ENCODE peak calls at places on chromosome 9, in four cellular contexts. One of them, this sample, is unnamed.

GRCh38 chr9:4116091-4116581 is 183.7 kb downstream of the GLIS3 start:
- DNase-seq in GM12891: no peak
- DNase-seq in K562: no peak
- DNase-seq in GM12878: no peak
- DNase-seq in this sample: no peak

GRCh38 chr9:5614192-5614591 is 14.7 kb upstream of the RIC1 start:
- DNase-seq in GM12891: no peak
- DNase-seq in K562: no peak
- DNase-seq in GM12878: no peak
- DNase-seq in this sample: no peak

GRCh38 chr9:71036501-71036900 is 84.9 kb downstream of the TRPM3 start:
- DNase-seq in GM12891: no peak
- DNase-seq in K562: no peak
- DNase-seq in GM12878: no peak
- DNase-seq in this sample: no peak

GRCh38 chr9:32264171-32264862 is 120.1 kb upstream of the ACO1 start:
- DNase-seq in GM12891: no peak
- DNase-seq in K562: no peak
- DNase-seq in GM12878: no peak
- DNase-seq in this sample: no peak

GRCh38 chr9:18911714-18912342 is 121.2 kb downstream of the SAXO1 start:
- DNase-seq in GM12891: no peak
- DNase-seq in K562: no peak
- DNase-seq in GM12878: no peak
- DNase-seq in this sample: no peak

GRCh38 chr9:97570899-97571298 is 62.3 kb downstream of the TSTD2 start:
- DNase-seq in GM12891: no peak
- DNase-seq in K562: no peak
- DNase-seq in GM12878: no peak
- DNase-seq in this sample: no peak

GRCh38 chr9:79955300-79955699 is 383.5 kb downstream of the TLE4 start:
- DNase-seq in GM12891: no peak
- DNase-seq in K562: no peak
- DNase-seq in GM12878: no peak
- DNase-seq in this sample: peak

GRCh38 chr9:97398999-97399758 is 12.7 kb upstream of the TDRD7 start:
- DNase-seq in GM12891: peak
- DNase-seq in K562: peak
- DNase-seq in GM12878: no peak
- DNase-seq in this sample: no peak

GRCh38 chr9:14428781-14429230 is 114.9 kb upstream of the NFIB start:
- DNase-seq in GM12891: no peak
- DNase-seq in K562: peak
- DNase-seq in GM12878: no peak
- DNase-seq in this sample: peak

GRCh38 chr9:128555180-128555721 is 2.9 kb downstream of the SPTAN1 start:
- DNase-seq in GM12891: no peak
- DNase-seq in K562: peak
- DNase-seq in GM12878: no peak
- DNase-seq in this sample: no peak

GRCh38 chr9:106731910-106732309 is 131.1 kb upstream of the ZNF462 start:
- DNase-seq in GM12891: no peak
- DNase-seq in K562: no peak
- DNase-seq in GM12878: no peak
- DNase-seq in this sample: no peak

GRCh38 chr9:26142201-26142600 is 464.0 kb upstream of the TUSC1 start:
- DNase-seq in GM12891: no peak
- DNase-seq in K562: no peak
- DNase-seq in GM12878: no peak
- DNase-seq in this sample: no peak

GRCh38 chr9:26747611-26748010 is 145.0 kb downstream of the CAAP1 start:
- DNase-seq in GM12891: no peak
- DNase-seq in K562: no peak
- DNase-seq in GM12878: no peak
- DNase-seq in this sample: no peak

GRCh38 chr9:125558453-125559084 is 148.4 kb downstream of the MAPKAP1 start:
- DNase-seq in GM12891: peak
- DNase-seq in K562: peak
- DNase-seq in GM12878: peak
- DNase-seq in this sample: peak

GRCh38 chr9:133119039-133119438 is 2.0 kb downstream of the RALGDS start:
- DNase-seq in GM12891: no peak
- DNase-seq in K562: no peak
- DNase-seq in GM12878: no peak
- DNase-seq in this sample: no peak
- TF ChIP-seq SPI1 in GM12891: no peak
- TF ChIP-seq SPI1 in K562: no peak
- TF ChIP-seq SPI1 in GM12878: no peak
- TF ChIP-seq SPI1 in this sample: no peak

GRCh38 chr9:127185931-127186781 is 63.7 kb upstream of the ANGPTL2 start:
- DNase-seq in GM12891: no peak
- DNase-seq in K562: no peak
- DNase-seq in GM12878: no peak
- DNase-seq in this sample: no peak
- TF ChIP-seq SPI1 in GM12891: no peak
- TF ChIP-seq SPI1 in K562: no peak
- TF ChIP-seq SPI1 in GM12878: no peak
- TF ChIP-seq SPI1 in this sample: no peak

GRCh38 chr9:133979124-133979920 is 12.8 kb downstream of the VAV2 start:
- DNase-seq in GM12891: peak
- DNase-seq in K562: no peak
- DNase-seq in GM12878: no peak
- DNase-seq in this sample: no peak

GRCh38 chr9:133978226-133979123 is 13.6 kb downstream of the VAV2 start:
- DNase-seq in GM12891: no peak
- DNase-seq in K562: no peak
- DNase-seq in GM12878: no peak
- DNase-seq in this sample: no peak

GRCh38 chr9:133981589-133981957 is 10.6 kb downstream of the VAV2 start:
- DNase-seq in GM12891: no peak
- DNase-seq in K562: no peak
- DNase-seq in GM12878: no peak
- DNase-seq in this sample: no peak

GRCh38 chr9:133980864-133981588 is 11.1 kb downstream of the VAV2 start:
- DNase-seq in GM12891: no peak
- DNase-seq in K562: no peak
- DNase-seq in GM12878: no peak
- DNase-seq in this sample: no peak

DNA sequence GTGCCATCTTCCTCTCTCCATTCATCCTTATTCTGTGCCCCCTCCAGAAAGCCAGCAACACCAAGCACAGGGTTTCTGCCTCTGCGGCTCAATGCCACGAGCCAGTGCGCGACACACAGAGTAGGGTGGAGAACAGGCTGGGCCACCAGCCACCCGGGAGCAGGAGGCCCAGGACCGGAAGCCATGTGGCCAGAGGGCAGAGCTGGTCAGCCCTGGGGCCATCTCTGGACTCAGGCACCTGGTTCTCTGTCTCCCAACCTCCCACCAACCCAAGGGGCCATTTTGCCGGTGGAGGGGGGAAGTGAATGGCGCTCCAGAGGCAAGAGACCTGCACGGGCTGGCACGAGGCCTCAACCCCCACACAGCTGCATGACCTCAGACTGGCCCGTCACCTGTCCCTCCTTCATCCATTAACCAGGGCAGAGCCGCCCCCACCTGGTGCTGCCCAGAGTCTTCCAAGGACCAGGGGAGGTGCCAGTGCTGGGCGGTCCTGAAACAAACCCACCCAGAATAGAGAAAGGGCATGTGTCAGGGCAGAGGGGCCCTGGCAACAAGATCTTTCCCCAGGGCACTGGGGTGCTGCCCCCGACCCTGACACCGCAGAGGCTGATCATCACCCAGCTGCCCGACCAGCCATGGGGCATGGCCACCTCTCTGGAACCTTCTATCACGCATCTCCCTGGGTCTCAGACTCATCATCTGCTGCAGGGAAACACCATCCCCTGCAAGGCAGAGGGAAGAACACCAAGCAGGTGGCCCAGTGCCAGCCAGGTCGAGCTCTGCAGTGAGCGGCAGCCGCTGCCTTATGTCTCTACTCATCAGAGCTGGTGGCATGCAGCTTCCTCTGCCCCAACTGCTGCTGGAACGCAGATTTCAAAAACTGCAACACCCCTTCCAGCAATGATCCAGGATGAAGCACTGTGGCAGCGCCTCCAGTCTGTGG is 11.9 kb downstream of the VAV2 start:
- DNase-seq in GM12891: no peak
- DNase-seq in K562: no peak
- DNase-seq in GM12878: no peak
- DNase-seq in this sample: no peak
- TF ChIP-seq SPI1 in GM12891: peak
- TF ChIP-seq SPI1 in K562: no peak
- TF ChIP-seq SPI1 in GM12878: no peak
- TF ChIP-seq SPI1 in this sample: no peak

GRCh38 chr9:109270441-109270840 is 50.4 kb downstream of the EPB41L4B start:
- DNase-seq in GM12891: no peak
- DNase-seq in K562: no peak
- DNase-seq in GM12878: no peak
- DNase-seq in this sample: no peak
- TF ChIP-seq SPI1 in GM12891: no peak
- TF ChIP-seq SPI1 in K562: no peak
- TF ChIP-seq SPI1 in GM12878: no peak
- TF ChIP-seq SPI1 in this sample: no peak

DNA sequence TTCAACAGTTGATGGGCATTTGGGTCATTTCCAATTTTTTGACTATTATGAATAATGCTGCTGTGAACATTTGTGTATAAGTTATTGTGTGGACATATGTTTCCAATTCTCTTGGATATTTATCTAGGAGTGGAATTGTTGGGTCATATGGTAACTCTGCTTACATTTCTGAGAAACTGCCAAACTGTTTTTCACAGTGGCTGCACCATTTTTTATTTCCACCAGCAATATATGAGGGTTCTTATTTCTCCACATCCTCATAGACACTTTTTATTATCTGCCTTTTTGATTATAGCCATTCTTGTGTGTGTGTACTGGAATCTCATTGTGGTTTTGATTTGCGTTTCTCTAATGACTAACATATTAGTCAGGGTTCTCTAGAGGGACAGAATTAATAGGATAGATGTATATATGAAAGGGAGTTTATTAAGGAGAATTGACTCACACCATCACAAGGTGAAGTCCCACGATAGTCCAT is 14.7 kb upstream of the MED27 start:
- DNase-seq in GM12891: no peak
- DNase-seq in K562: no peak
- DNase-seq in GM12878: no peak
- DNase-seq in this sample: no peak
- TF ChIP-seq SPI1 in GM12891: no peak
- TF ChIP-seq SPI1 in K562: no peak
- TF ChIP-seq SPI1 in GM12878: no peak
- TF ChIP-seq SPI1 in this sample: no peak

DNA sequence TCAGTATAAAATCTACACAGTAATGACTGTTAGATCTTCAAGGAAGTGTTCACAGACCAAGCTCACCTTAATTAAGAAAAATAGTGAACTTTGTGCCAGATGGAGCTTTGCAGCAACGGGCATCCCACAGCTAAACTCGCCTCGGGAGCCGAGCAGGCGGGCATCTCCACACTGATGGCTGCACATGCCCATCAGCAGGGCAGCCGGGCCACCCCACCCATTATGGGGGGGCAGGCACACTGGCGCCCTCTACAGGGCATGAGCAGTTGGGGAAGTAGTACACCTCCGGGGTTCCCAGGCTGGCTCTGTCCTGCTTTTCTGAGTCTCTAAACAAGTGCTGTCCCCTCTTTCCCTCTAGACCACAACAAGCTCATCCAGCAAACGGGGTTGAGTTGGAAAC is 21.6 kb downstream of the ANKS6 start:
- DNase-seq in GM12891: peak
- DNase-seq in K562: peak
- DNase-seq in GM12878: no peak
- DNase-seq in this sample: peak
- TF ChIP-seq SPI1 in GM12891: no peak
- TF ChIP-seq SPI1 in K562: no peak
- TF ChIP-seq SPI1 in GM12878: no peak
- TF ChIP-seq SPI1 in this sample: no peak

This sample was measured in HL-60.